ENCODE peak calls at places on chromosome 17, in six cellular contexts. One of them, this sample, is unnamed.

GRCh38 chr17:17783121-17783824 is 53.5 kb downstream of the SREBF1 start:
- DNase-seq in A549: no peak
- DNase-seq in ovary: peak
- DNase-seq in CD8-positive, alpha-beta memory T cell: peak
- DNase-seq in left ventricle myocardium inferior: peak
- DNase-seq in substantia nigra: peak
- DNase-seq in this sample: peak

GRCh38 chr17:44522883-44523671 is 19.9 kb upstream of the GPATCH8 start:
- DNase-seq in ovary: no peak
- DNase-seq in CD8-positive, alpha-beta memory T cell: no peak
- DNase-seq in substantia nigra: no peak
- DNase-seq in left ventricle myocardium inferior: peak
- DNase-seq in A549: peak
- DNase-seq in this sample: peak

GRCh38 chr17:27634781-27635180 is 3.8 kb downstream of the LGALS9 start:
- DNase-seq in ovary: no peak
- DNase-seq in CD8-positive, alpha-beta memory T cell: no peak
- DNase-seq in A549: no peak
- DNase-seq in left ventricle myocardium inferior: no peak
- DNase-seq in substantia nigra: no peak
- DNase-seq in this sample: no peak

GRCh38 chr17:34692932-34693331 is 113.5 kb downstream of the TMEM132E start:
- DNase-seq in left ventricle myocardium inferior: no peak
- DNase-seq in CD8-positive, alpha-beta memory T cell: no peak
- DNase-seq in substantia nigra: no peak
- DNase-seq in ovary: no peak
- DNase-seq in A549: no peak
- DNase-seq in this sample: no peak

GRCh38 chr17:3527468-3527867 is 30.1 kb downstream of the TRPV3 start:
- DNase-seq in left ventricle myocardium inferior: no peak
- DNase-seq in ovary: no peak
- DNase-seq in CD8-positive, alpha-beta memory T cell: no peak
- DNase-seq in A549: no peak
- DNase-seq in substantia nigra: no peak
- DNase-seq in this sample: no peak

GRCh38 chr17:66652840-66653507 is 181.9 kb upstream of the CACNG5 start:
- DNase-seq in A549: no peak
- DNase-seq in ovary: no peak
- DNase-seq in left ventricle myocardium inferior: no peak
- DNase-seq in CD8-positive, alpha-beta memory T cell: no peak
- DNase-seq in substantia nigra: no peak
- DNase-seq in this sample: no peak

GRCh38 chr17:45031231-45032149 is 19.9 kb downstream of the DCAKD start:
- DNase-seq in A549: no peak
- DNase-seq in CD8-positive, alpha-beta memory T cell: no peak
- DNase-seq in ovary: no peak
- DNase-seq in left ventricle myocardium inferior: no peak
- DNase-seq in substantia nigra: no peak
- DNase-seq in this sample: peak

GRCh38 chr17:30472238-30472890 is 4.8 kb upstream of the GOSR1 start:
- DNase-seq in left ventricle myocardium inferior: no peak
- DNase-seq in A549: no peak
- DNase-seq in ovary: no peak
- DNase-seq in substantia nigra: no peak
- DNase-seq in CD8-positive, alpha-beta memory T cell: no peak
- DNase-seq in this sample: no peak

GRCh38 chr17:28327031-28327607 is 8.1 kb downstream of the TMEM97 start:
- DNase-seq in substantia nigra: no peak
- DNase-seq in ovary: no peak
- DNase-seq in CD8-positive, alpha-beta memory T cell: no peak
- DNase-seq in A549: no peak
- DNase-seq in left ventricle myocardium inferior: no peak
- DNase-seq in this sample: no peak

GRCh38 chr17:76912585-76912984 is 44.4 kb downstream of the MGAT5B start:
- DNase-seq in substantia nigra: no peak
- DNase-seq in left ventricle myocardium inferior: no peak
- DNase-seq in ovary: no peak
- DNase-seq in CD8-positive, alpha-beta memory T cell: no peak
- DNase-seq in A549: no peak
- DNase-seq in this sample: no peak

GRCh38 chr17:1793447-1793806 is 31.6 kb downstream of the SERPINF1 start:
- DNase-seq in substantia nigra: no peak
- DNase-seq in CD8-positive, alpha-beta memory T cell: no peak
- DNase-seq in ovary: no peak
- DNase-seq in left ventricle myocardium inferior: no peak
- DNase-seq in A549: no peak
- DNase-seq in this sample: no peak

GRCh38 chr17:19331553-19332245 is 30.8 kb downstream of the B9D1 start:
- DNase-seq in left ventricle myocardium inferior: no peak
- DNase-seq in A549: no peak
- DNase-seq in ovary: no peak
- DNase-seq in CD8-positive, alpha-beta memory T cell: no peak
- DNase-seq in substantia nigra: no peak
- DNase-seq in this sample: no peak

GRCh38 chr17:14019186-14019956 is 49.9 kb upstream of the COX10 start:
- DNase-seq in substantia nigra: no peak
- DNase-seq in ovary: no peak
- DNase-seq in A549: no peak
- DNase-seq in left ventricle myocardium inferior: no peak
- DNase-seq in CD8-positive, alpha-beta memory T cell: no peak
- DNase-seq in this sample: peak

GRCh38 chr17:32871736-32872135 is 5.2 kb downstream of the MYO1D start:
- DNase-seq in substantia nigra: no peak
- DNase-seq in CD8-positive, alpha-beta memory T cell: no peak
- DNase-seq in A549: no peak
- DNase-seq in ovary: no peak
- DNase-seq in left ventricle myocardium inferior: no peak
- DNase-seq in this sample: no peak

GRCh38 chr17:57296231-57296630 is 39.9 kb downstream of the MSI2 start:
- DNase-seq in substantia nigra: no peak
- DNase-seq in left ventricle myocardium inferior: no peak
- DNase-seq in A549: no peak
- DNase-seq in CD8-positive, alpha-beta memory T cell: no peak
- DNase-seq in ovary: no peak
- DNase-seq in this sample: peak

GRCh38 chr17:38352245-38353083 is 820 bp downstream of the SOCS7 start:
- DNase-seq in left ventricle myocardium inferior: peak
- DNase-seq in CD8-positive, alpha-beta memory T cell: peak
- DNase-seq in substantia nigra: no peak
- DNase-seq in A549: peak
- DNase-seq in ovary: no peak
- DNase-seq in this sample: peak

GRCh38 chr17:53924530-53925455 is 102.1 kb downstream of the KIF2B start:
- DNase-seq in left ventricle myocardium inferior: no peak
- DNase-seq in A549: no peak
- DNase-seq in substantia nigra: no peak
- DNase-seq in ovary: no peak
- DNase-seq in CD8-positive, alpha-beta memory T cell: no peak
- DNase-seq in this sample: no peak

GRCh38 chr17:17944743-17945142 is 27.5 kb downstream of the TOM1L2 start:
- DNase-seq in ovary: no peak
- DNase-seq in A549: no peak
- DNase-seq in substantia nigra: no peak
- DNase-seq in CD8-positive, alpha-beta memory T cell: no peak
- DNase-seq in left ventricle myocardium inferior: no peak
- DNase-seq in this sample: no peak

GRCh38 chr17:27497696-27498095 is 41.4 kb downstream of the KSR1 start:
- DNase-seq in A549: no peak
- DNase-seq in left ventricle myocardium inferior: no peak
- DNase-seq in substantia nigra: no peak
- DNase-seq in ovary: no peak
- DNase-seq in CD8-positive, alpha-beta memory T cell: no peak
- DNase-seq in this sample: no peak

GRCh38 chr17:41522301-41523224 is 3.9 kb upstream of the KRT15 start:
- DNase-seq in CD8-positive, alpha-beta memory T cell: no peak
- DNase-seq in A549: no peak
- DNase-seq in substantia nigra: no peak
- DNase-seq in ovary: no peak
- DNase-seq in left ventricle myocardium inferior: no peak
- DNase-seq in this sample: no peak

GRCh38 chr17:34840758-34841157 is 120.5 kb downstream of the CCT6B start:
- DNase-seq in A549: no peak
- DNase-seq in substantia nigra: no peak
- DNase-seq in ovary: no peak
- DNase-seq in left ventricle myocardium inferior: no peak
- DNase-seq in CD8-positive, alpha-beta memory T cell: peak
- DNase-seq in this sample: no peak

GRCh38 chr17:14101976-14102375 is 32.7 kb downstream of the COX10 start:
- DNase-seq in A549: no peak
- DNase-seq in left ventricle myocardium inferior: no peak
- DNase-seq in CD8-positive, alpha-beta memory T cell: no peak
- DNase-seq in ovary: no peak
- DNase-seq in substantia nigra: peak
- DNase-seq in this sample: no peak

GRCh38 chr17:7575481-7575883 is 4.0 kb upstream of the CD68 start:
- DNase-seq in left ventricle myocardium inferior: no peak
- DNase-seq in substantia nigra: no peak
- DNase-seq in CD8-positive, alpha-beta memory T cell: no peak
- DNase-seq in ovary: no peak
- DNase-seq in A549: no peak
- DNase-seq in this sample: no peak
- H3K27ac ChIP-seq in left ventricle myocardium inferior: peak
- H3K27ac ChIP-seq in substantia nigra: no peak
- H3K27ac ChIP-seq in CD8-positive, alpha-beta memory T cell: no peak
- H3K27ac ChIP-seq in ovary: peak
- H3K27ac ChIP-seq in A549: no peak
- H3K27ac ChIP-seq in this sample: no peak

GRCh38 chr17:79608729-79609039 is 2.2 kb downstream of the RBFOX3 start:
- DNase-seq in A549: no peak
- DNase-seq in ovary: no peak
- DNase-seq in substantia nigra: no peak
- DNase-seq in CD8-positive, alpha-beta memory T cell: no peak
- DNase-seq in left ventricle myocardium inferior: no peak
- DNase-seq in this sample: no peak

GRCh38 chr17:79610151-79610645 is 653 bp downstream of the RBFOX3 start:
- DNase-seq in A549: no peak
- DNase-seq in left ventricle myocardium inferior: no peak
- DNase-seq in ovary: no peak
- DNase-seq in CD8-positive, alpha-beta memory T cell: no peak
- DNase-seq in substantia nigra: no peak
- DNase-seq in this sample: no peak

GRCh38 chr17:79609175-79609589 is 1.7 kb downstream of the RBFOX3 start:
- DNase-seq in substantia nigra: no peak
- DNase-seq in ovary: no peak
- DNase-seq in left ventricle myocardium inferior: no peak
- DNase-seq in CD8-positive, alpha-beta memory T cell: no peak
- DNase-seq in A549: no peak
- DNase-seq in this sample: no peak

GRCh38 chr17:79607941-79608728 is 2.7 kb downstream of the RBFOX3 start:
- DNase-seq in left ventricle myocardium inferior: no peak
- DNase-seq in CD8-positive, alpha-beta memory T cell: no peak
- DNase-seq in substantia nigra: peak
- DNase-seq in ovary: no peak
- DNase-seq in A549: no peak
- DNase-seq in this sample: no peak

DNA sequence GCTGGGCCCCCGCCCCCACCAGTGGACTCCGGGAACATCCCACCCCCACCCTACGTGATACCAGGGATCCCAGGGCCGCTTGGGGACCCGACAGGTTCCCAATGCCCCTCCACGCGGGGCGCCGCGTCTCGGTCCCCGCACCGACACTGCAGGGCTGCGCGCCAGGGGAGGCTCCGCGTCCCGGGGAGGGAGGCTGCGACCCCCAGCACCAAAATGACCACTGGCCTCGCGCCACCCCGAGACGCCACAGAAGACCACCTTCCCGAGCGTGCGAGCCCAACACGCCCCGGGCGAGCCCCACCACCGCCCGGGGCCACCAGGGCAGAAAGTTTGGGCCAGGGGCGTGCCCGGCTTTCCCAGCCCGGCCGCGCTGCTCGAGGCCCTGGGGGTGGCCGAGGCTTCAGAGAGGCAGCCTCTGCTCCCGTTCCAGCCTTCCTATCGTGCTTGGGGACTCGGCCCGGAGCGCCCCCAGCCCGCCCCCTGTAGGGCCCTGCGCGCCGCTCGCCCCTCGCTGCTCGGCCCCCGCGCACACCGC is 1.2 kb downstream of the RBFOX3 start:
- DNase-seq in substantia nigra: no peak
- DNase-seq in ovary: no peak
- DNase-seq in CD8-positive, alpha-beta memory T cell: no peak
- DNase-seq in A549: peak
- DNase-seq in left ventricle myocardium inferior: no peak
- DNase-seq in this sample: no peak
- H3K27ac ChIP-seq in substantia nigra: no peak
- H3K27ac ChIP-seq in ovary: no peak
- H3K27ac ChIP-seq in CD8-positive, alpha-beta memory T cell: no peak
- H3K27ac ChIP-seq in A549: peak
- H3K27ac ChIP-seq in left ventricle myocardium inferior: no peak
- H3K27ac ChIP-seq in this sample: no peak

GRCh38 chr17:49814781-49815496 is 26.5 kb downstream of the KAT7 start:
- DNase-seq in CD8-positive, alpha-beta memory T cell: no peak
- DNase-seq in substantia nigra: no peak
- DNase-seq in ovary: no peak
- DNase-seq in left ventricle myocardium inferior: no peak
- DNase-seq in A549: no peak
- DNase-seq in this sample: no peak
- H3K27ac ChIP-seq in CD8-positive, alpha-beta memory T cell: no peak
- H3K27ac ChIP-seq in substantia nigra: peak
- H3K27ac ChIP-seq in ovary: no peak
- H3K27ac ChIP-seq in left ventricle myocardium inferior: no peak
- H3K27ac ChIP-seq in A549: no peak
- H3K27ac ChIP-seq in this sample: no peak

GRCh38 chr17:70169707-70170597 is 620 bp downstream of the KCNJ2 start:
- DNase-seq in left ventricle myocardium inferior: peak
- DNase-seq in substantia nigra: no peak
- DNase-seq in A549: peak
- DNase-seq in CD8-positive, alpha-beta memory T cell: no peak
- DNase-seq in ovary: no peak
- DNase-seq in this sample: no peak

GRCh38 chr17:70172449-70172848 is 3.1 kb downstream of the KCNJ2 start:
- DNase-seq in CD8-positive, alpha-beta memory T cell: no peak
- DNase-seq in ovary: no peak
- DNase-seq in left ventricle myocardium inferior: no peak
- DNase-seq in substantia nigra: no peak
- DNase-seq in A549: no peak
- DNase-seq in this sample: no peak

GRCh38 chr17:70168979-70169706 is at the start of gene KCNJ2:
- DNase-seq in CD8-positive, alpha-beta memory T cell: no peak
- DNase-seq in substantia nigra: peak
- DNase-seq in ovary: peak
- DNase-seq in A549: peak
- DNase-seq in left ventricle myocardium inferior: peak
- DNase-seq in this sample: peak

GRCh38 chr17:70172921-70173320 is 3.6 kb downstream of the KCNJ2 start:
- DNase-seq in substantia nigra: no peak
- DNase-seq in left ventricle myocardium inferior: no peak
- DNase-seq in CD8-positive, alpha-beta memory T cell: no peak
- DNase-seq in A549: no peak
- DNase-seq in ovary: no peak
- DNase-seq in this sample: no peak

GRCh38 chr17:70171159-70171558 is 1.8 kb downstream of the KCNJ2 start:
- DNase-seq in A549: no peak
- DNase-seq in substantia nigra: no peak
- DNase-seq in left ventricle myocardium inferior: no peak
- DNase-seq in CD8-positive, alpha-beta memory T cell: no peak
- DNase-seq in ovary: no peak
- DNase-seq in this sample: no peak
- H3K27ac ChIP-seq in A549: no peak
- H3K27ac ChIP-seq in substantia nigra: peak
- H3K27ac ChIP-seq in left ventricle myocardium inferior: peak
- H3K27ac ChIP-seq in CD8-positive, alpha-beta memory T cell: no peak
- H3K27ac ChIP-seq in ovary: no peak
- H3K27ac ChIP-seq in this sample: no peak

GRCh38 chr17:40316571-40317344 is 7.8 kb downstream of the RARA start:
- DNase-seq in A549: peak
- DNase-seq in left ventricle myocardium inferior: peak
- DNase-seq in substantia nigra: no peak
- DNase-seq in CD8-positive, alpha-beta memory T cell: no peak
- DNase-seq in ovary: peak
- DNase-seq in this sample: peak
- H3K27ac ChIP-seq in A549: peak
- H3K27ac ChIP-seq in left ventricle myocardium inferior: peak
- H3K27ac ChIP-seq in substantia nigra: no peak
- H3K27ac ChIP-seq in CD8-positive, alpha-beta memory T cell: no peak
- H3K27ac ChIP-seq in ovary: peak
- H3K27ac ChIP-seq in this sample: peak

This sample was measured in SJCRH30.